ENCODE peak calls at places on chromosomes 1 and 21, in four cellular contexts. Q is IMR-90, I is GM12878, J is K562. H is an unnamed sample.

GRCh38 chr1:39933956-39934941 is 20.7 kb upstream of the MFSD2A start:
- DNase-seq in Q (peak; percentile 91), I (no peak), J (no peak), H (no peak)

GRCh38 chr1:45097079-45097478 is 85.0 kb downstream of the UROD start:
- DNase-seq in Q (no peak), I (no peak), J (no peak), H (no peak)

GRCh38 chr1:186967659-186968394 is 139.1 kb downstream of the PLA2G4A start:
- DNase-seq in Q (peak; percentile 54), I (no peak), J (no peak), H (no peak)

GRCh38 chr1:19758227-19758830 is 41.4 kb downstream of the TMCO4 start:
- DNase-seq in Q (peak; percentile 84), I (no peak), J (no peak), H (no peak)

GRCh38 chr1:44251486-44251885 is 38.2 kb downstream of the DMAP1 start:
- DNase-seq in Q (no peak), I (no peak), J (no peak), H (no peak)

GRCh38 chr1:102628008-102628736 is 480.1 kb downstream of the COL11A1 start:
- DNase-seq in Q (no peak), I (no peak), J (no peak), H (no peak)

GRCh38 chr21:45551316-45551715 is 9.1 kb upstream of the SLC19A1 start:
- DNase-seq in Q (peak; percentile 91), I (peak; percentile 35), J (no peak), H (peak; percentile 91)

GRCh38 chr1:226739696-226740065 is 599 bp upstream of the ITPKB start:
- DNase-seq in Q (no peak), I (no peak), J (no peak), H (no peak)

GRCh38 chr1:109498161-109498801 is 4.4 kb downstream of the CYB561D1 start:
- DNase-seq in Q (peak; percentile 46), I (no peak), J (peak; percentile 68), H (peak; percentile 48)

GRCh38 chr1:26538480-26539412 is 9.2 kb downstream of the RPS6KA1 start:
- DNase-seq in Q (peak; percentile 26), I (no peak), J (peak; percentile 79), H (peak; percentile 33)

GRCh38 chr1:55466343-55466742 is 251.2 kb upstream of the USP24 start:
- DNase-seq in Q (no peak), I (no peak), J (no peak), H (no peak)

GRCh38 chr1:22790232-22791008 is 79.8 kb downstream of the EPHB2 start:
- DNase-seq in Q (no peak), I (no peak), J (no peak), H (no peak)

GRCh38 chr1:88286716-88287115 is 397.4 kb upstream of the PKN2 start:
- DNase-seq in Q (no peak), I (no peak), J (no peak), H (no peak)

GRCh38 chr21:37071561-37072238 is 1.2 kb downstream of the PIGP start:
- DNase-seq in Q (peak; percentile 77), I (no peak), J (peak; percentile 37), H (peak; percentile 69)

GRCh38 chr1:148362141-148362929 is 120.8 kb downstream of the PPIAL4G start:
- DNase-seq in Q (peak; percentile 16), I (peak; percentile 35), J (no peak), H (no peak)

GRCh38 chr1:150516050-150516591 is 569 bp downstream of the FALEC start:
- DNase-seq in Q (no peak), I (no peak), J (no peak), H (peak; percentile 23)

GRCh38 chr1:235844776-235845175 is 21.9 kb downstream of the LYST start:
- DNase-seq in Q (no peak), I (no peak), J (no peak), H (no peak)

GRCh38 chr21:45931397-45931969 is 50.1 kb upstream of the COL6A1 start:
- DNase-seq in Q (no peak), I (no peak), J (no peak), H (no peak)

GRCh38 chr1:5847013-5847654 is 145.1 kb downstream of the NPHP4 start:
- DNase-seq in Q (peak; percentile 13), I (no peak), J (peak; percentile 87), H (no peak)

GRCh38 chr1:67935560-67935959 is 102.3 kb upstream of the GNG12 start:
- DNase-seq in Q (peak; percentile 67), I (no peak), J (no peak), H (no peak)

GRCh38 chr1:182614796-182615451 is 10.7 kb upstream of the RGS16 start:
- DNase-seq in Q (peak; percentile 79), I (no peak), J (peak; percentile 27), H (peak; percentile 55)

DNA sequence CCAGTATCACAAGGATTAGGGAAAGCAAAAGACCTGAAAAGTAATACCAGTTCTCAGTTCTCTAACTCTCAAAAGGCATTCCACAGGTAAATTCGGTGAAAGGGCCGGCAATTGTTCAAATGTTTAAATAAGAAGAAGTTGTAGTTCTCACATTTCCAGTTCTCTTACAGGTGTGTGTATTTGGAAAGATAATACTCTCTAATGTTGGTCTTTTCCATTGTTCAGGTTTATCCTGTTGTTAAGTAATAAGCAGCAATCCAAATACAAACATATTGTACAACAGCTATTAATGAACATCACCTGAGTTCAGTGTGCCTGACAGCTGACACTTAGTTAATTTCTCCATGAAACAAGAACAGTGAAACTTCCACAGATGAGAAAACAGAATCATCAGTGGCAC is 13.2 kb upstream of the PRKAB2 start:
- DNase-seq in Q (no peak), I (no peak), J (no peak), H (no peak)
- TF ChIP-seq FOS in Q (no peak), I (no peak), J (no peak), H (no peak)

GRCh38 chr1:24321150-24321549 is 2.0 kb downstream of the GRHL3 start:
- DNase-seq in Q (no peak), I (no peak), J (no peak), H (no peak)
- H3K27me3 ChIP-seq in Q (peaks cover 76% of the 10 kb centered on the region), I (peaks cover 11% of the 10 kb centered on the region), J (peaks cover 82% of the 10 kb centered on the region), H (peaks cover 87% of the 10 kb centered on the region)

GRCh38 chr1:200409761-200410565 is at the start of gene ZNF281:
- DNase-seq in Q (peak; percentile 90), I (peak; percentile 85), J (peak; percentile 99), H (peak; percentile 95)
- H3K4me1 ChIP-seq in Q (peaks cover 13% of the 10 kb centered on the region), I (peaks cover 18% of the 10 kb centered on the region), J (peaks cover 31% of the 10 kb centered on the region), H (peaks cover 39% of the 10 kb centered on the region)

GRCh38 chr1:219467524-219467923 is 145.4 kb downstream of the ZC3H11B start:
- DNase-seq in Q (peak; percentile 4), I (no peak), J (no peak), H (no peak)
- TF ChIP-seq FOS in Q (no peak), I (no peak), J (no peak), H (no peak)

GRCh38 chr1:3074297-3074741 is 5.3 kb downstream of the PRDM16 start:
- DNase-seq in Q (no peak), I (no peak), J (no peak), H (no peak)
- H3K27me3 ChIP-seq in Q (peaks cover 51% of the 10 kb centered on the region), I (no peaks in the 10 kb centered on the region), J (peaks cover 32% of the 10 kb centered on the region), H (peaks cover 39% of the 10 kb centered on the region)

GRCh38 chr1:61078611-61079010 is 3.8 kb upstream of the NFIA start:
- DNase-seq in Q (no peak), I (no peak), J (no peak), H (peak; percentile 54)

GRCh38 chr1:61081135-61081636 is 1.2 kb upstream of the NFIA start:
- DNase-seq in Q (no peak), I (no peak), J (no peak), H (no peak)

GRCh38 chr1:61079276-61079897 is 3.0 kb upstream of the NFIA start:
- DNase-seq in Q (no peak), I (no peak), J (no peak), H (peak; percentile 33)

GRCh38 chr1:61080408-61081134 is 1.8 kb upstream of the NFIA start:
- DNase-seq in Q (no peak), I (no peak), J (no peak), H (peak; percentile 48)

GRCh38 chr1:61079898-61080336 is 2.4 kb upstream of the NFIA start:
- DNase-seq in Q (peak; percentile 67), I (no peak), J (peak; percentile 81), H (peak; percentile 82)
- H3K4me1 ChIP-seq in Q (no peaks in the 10 kb centered on the region), I (peaks cover 5% of the 10 kb centered on the region), J (peaks cover 41% of the 10 kb centered on the region), H (peaks cover 49% of the 10 kb centered on the region)

GRCh38 chr1:224312025-224312424 is 17.9 kb downstream of the NVL start:
- DNase-seq in Q (no peak), I (no peak), J (no peak), H (no peak)

DNA sequence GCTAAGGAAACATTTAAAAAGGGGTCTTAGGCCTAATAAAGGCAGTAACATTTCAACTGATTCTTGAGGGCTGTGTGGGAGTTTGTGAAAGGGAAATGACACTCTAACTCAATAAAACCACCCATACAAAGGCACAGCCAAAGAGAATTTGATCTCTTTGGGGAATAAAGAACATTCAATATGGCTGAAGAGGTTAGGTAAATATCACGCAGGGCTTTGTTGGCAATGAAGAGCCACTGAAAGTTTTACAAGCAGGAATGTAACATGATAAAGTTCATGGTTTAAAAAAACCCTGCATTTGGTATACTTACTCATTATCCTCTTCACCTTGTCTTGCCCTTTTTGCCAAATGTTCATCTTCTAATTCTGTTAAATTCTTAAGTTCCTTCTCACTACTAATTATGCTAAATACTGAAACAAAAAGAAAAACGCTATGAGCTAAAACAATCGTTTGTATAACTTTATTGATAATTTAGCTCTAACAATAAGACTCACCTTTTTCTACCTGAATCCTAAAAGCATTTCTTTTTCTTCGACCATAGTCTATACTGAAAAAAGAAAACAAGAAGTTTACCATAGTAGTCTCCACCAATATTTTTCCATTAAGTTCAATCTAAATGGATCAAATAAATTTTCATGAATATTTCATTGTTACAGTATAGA is 12.5 kb downstream of the NVL start:
- DNase-seq in Q (no peak), I (no peak), J (no peak), H (no peak)
- TF ChIP-seq FOS in Q (no peak), I (no peak), J (no peak), H (no peak)

H was measured in endothelial cell of umbilical vein.